ENCODE peak calls at places on chromosomes 12 and 14, in eight cellular contexts. One of them, this sample, is unnamed.

GRCh38 chr12:6042447-6042846 is 82.0 kb downstream of the VWF start:
- DNase-seq in GM04503: no peak
- DNase-seq in endodermal cell: no peak
- DNase-seq in activated CD4-positive, alpha-beta T cell treated with anti-CD3 and anti-CD28 coated beads, Interleukin-2, amount 10 ng/mL, durations not matched to agents 7 days and 5 days: no peak
- DNase-seq in Caco-2: no peak
- DNase-seq in MV-4-11: no peak
- DNase-seq in cortex of kidney: no peak
- DNase-seq in CD4-positive, CD25-positive, alpha-beta regulatory T cell: no peak
- DNase-seq in this sample: no peak

GRCh38 chr12:77685112-77685511 is 145.6 kb upstream of the NAV3 start:
- DNase-seq in GM04503: peak
- DNase-seq in endodermal cell: peak
- DNase-seq in activated CD4-positive, alpha-beta T cell treated with anti-CD3 and anti-CD28 coated beads, Interleukin-2, amount 10 ng/mL, durations not matched to agents 7 days and 5 days: peak
- DNase-seq in Caco-2: peak
- DNase-seq in MV-4-11: peak
- DNase-seq in cortex of kidney: no peak
- DNase-seq in CD4-positive, CD25-positive, alpha-beta regulatory T cell: peak
- DNase-seq in this sample: peak

GRCh38 chr14:77580964-77581505 is 35.4 kb downstream of the SPTLC2 start:
- DNase-seq in GM04503: no peak
- DNase-seq in endodermal cell: no peak
- DNase-seq in activated CD4-positive, alpha-beta T cell treated with anti-CD3 and anti-CD28 coated beads, Interleukin-2, amount 10 ng/mL, durations not matched to agents 7 days and 5 days: no peak
- DNase-seq in Caco-2: no peak
- DNase-seq in MV-4-11: no peak
- DNase-seq in cortex of kidney: no peak
- DNase-seq in CD4-positive, CD25-positive, alpha-beta regulatory T cell: peak
- DNase-seq in this sample: peak

GRCh38 chr12:13173537-13173936 is 23.0 kb upstream of the EMP1 start:
- DNase-seq in GM04503: peak
- DNase-seq in endodermal cell: peak
- DNase-seq in activated CD4-positive, alpha-beta T cell treated with anti-CD3 and anti-CD28 coated beads, Interleukin-2, amount 10 ng/mL, durations not matched to agents 7 days and 5 days: peak
- DNase-seq in Caco-2: no peak
- DNase-seq in MV-4-11: peak
- DNase-seq in cortex of kidney: no peak
- DNase-seq in CD4-positive, CD25-positive, alpha-beta regulatory T cell: peak
- DNase-seq in this sample: peak

GRCh38 chr12:103269962-103270361 is 225.8 kb downstream of the C12orf42 start:
- DNase-seq in GM04503: no peak
- DNase-seq in endodermal cell: no peak
- DNase-seq in activated CD4-positive, alpha-beta T cell treated with anti-CD3 and anti-CD28 coated beads, Interleukin-2, amount 10 ng/mL, durations not matched to agents 7 days and 5 days: no peak
- DNase-seq in Caco-2: no peak
- DNase-seq in MV-4-11: no peak
- DNase-seq in cortex of kidney: no peak
- DNase-seq in CD4-positive, CD25-positive, alpha-beta regulatory T cell: no peak
- DNase-seq in this sample: no peak

GRCh38 chr14:91041450-91041849 is 19.0 kb downstream of the RPS6KA5 start:
- DNase-seq in GM04503: no peak
- DNase-seq in endodermal cell: no peak
- DNase-seq in activated CD4-positive, alpha-beta T cell treated with anti-CD3 and anti-CD28 coated beads, Interleukin-2, amount 10 ng/mL, durations not matched to agents 7 days and 5 days: no peak
- DNase-seq in Caco-2: no peak
- DNase-seq in MV-4-11: no peak
- DNase-seq in cortex of kidney: no peak
- DNase-seq in CD4-positive, CD25-positive, alpha-beta regulatory T cell: no peak
- DNase-seq in this sample: no peak

GRCh38 chr12:117872521-117873169 is 96.1 kb downstream of the KSR2 start:
- DNase-seq in GM04503: peak
- DNase-seq in endodermal cell: no peak
- DNase-seq in activated CD4-positive, alpha-beta T cell treated with anti-CD3 and anti-CD28 coated beads, Interleukin-2, amount 10 ng/mL, durations not matched to agents 7 days and 5 days: no peak
- DNase-seq in Caco-2: no peak
- DNase-seq in MV-4-11: no peak
- DNase-seq in cortex of kidney: no peak
- DNase-seq in CD4-positive, CD25-positive, alpha-beta regulatory T cell: no peak
- DNase-seq in this sample: no peak

GRCh38 chr12:84397279-84397678 is 515.3 kb downstream of the SLC6A15 start:
- DNase-seq in GM04503: no peak
- DNase-seq in endodermal cell: no peak
- DNase-seq in activated CD4-positive, alpha-beta T cell treated with anti-CD3 and anti-CD28 coated beads, Interleukin-2, amount 10 ng/mL, durations not matched to agents 7 days and 5 days: no peak
- DNase-seq in Caco-2: no peak
- DNase-seq in MV-4-11: no peak
- DNase-seq in cortex of kidney: no peak
- DNase-seq in CD4-positive, CD25-positive, alpha-beta regulatory T cell: no peak
- DNase-seq in this sample: no peak

GRCh38 chr12:96425321-96425720 is 25.1 kb upstream of the CDK17 start:
- DNase-seq in GM04503: peak
- DNase-seq in endodermal cell: no peak
- DNase-seq in activated CD4-positive, alpha-beta T cell treated with anti-CD3 and anti-CD28 coated beads, Interleukin-2, amount 10 ng/mL, durations not matched to agents 7 days and 5 days: peak
- DNase-seq in Caco-2: no peak
- DNase-seq in MV-4-11: peak
- DNase-seq in cortex of kidney: no peak
- DNase-seq in CD4-positive, CD25-positive, alpha-beta regulatory T cell: peak
- DNase-seq in this sample: peak

GRCh38 chr12:58309806-58310205 is 368.4 kb downstream of the ATP23 start:
- DNase-seq in GM04503: no peak
- DNase-seq in endodermal cell: no peak
- DNase-seq in activated CD4-positive, alpha-beta T cell treated with anti-CD3 and anti-CD28 coated beads, Interleukin-2, amount 10 ng/mL, durations not matched to agents 7 days and 5 days: no peak
- DNase-seq in Caco-2: no peak
- DNase-seq in MV-4-11: no peak
- DNase-seq in cortex of kidney: no peak
- DNase-seq in CD4-positive, CD25-positive, alpha-beta regulatory T cell: no peak
- DNase-seq in this sample: no peak

GRCh38 chr12:18895540-18895939 is 157.6 kb downstream of the CAPZA3 start:
- DNase-seq in GM04503: no peak
- DNase-seq in endodermal cell: peak
- DNase-seq in activated CD4-positive, alpha-beta T cell treated with anti-CD3 and anti-CD28 coated beads, Interleukin-2, amount 10 ng/mL, durations not matched to agents 7 days and 5 days: no peak
- DNase-seq in Caco-2: no peak
- DNase-seq in MV-4-11: no peak
- DNase-seq in cortex of kidney: no peak
- DNase-seq in CD4-positive, CD25-positive, alpha-beta regulatory T cell: no peak
- DNase-seq in this sample: no peak

GRCh38 chr12:104737113-104737512 is 221.0 kb downstream of the SLC41A2 start:
- DNase-seq in GM04503: no peak
- DNase-seq in endodermal cell: no peak
- DNase-seq in activated CD4-positive, alpha-beta T cell treated with anti-CD3 and anti-CD28 coated beads, Interleukin-2, amount 10 ng/mL, durations not matched to agents 7 days and 5 days: no peak
- DNase-seq in Caco-2: no peak
- DNase-seq in MV-4-11: no peak
- DNase-seq in cortex of kidney: no peak
- DNase-seq in CD4-positive, CD25-positive, alpha-beta regulatory T cell: no peak
- DNase-seq in this sample: no peak

GRCh38 chr12:125120566-125120965 is 55.3 kb downstream of the AACS start:
- DNase-seq in GM04503: no peak
- DNase-seq in endodermal cell: no peak
- DNase-seq in activated CD4-positive, alpha-beta T cell treated with anti-CD3 and anti-CD28 coated beads, Interleukin-2, amount 10 ng/mL, durations not matched to agents 7 days and 5 days: no peak
- DNase-seq in Caco-2: no peak
- DNase-seq in MV-4-11: no peak
- DNase-seq in cortex of kidney: no peak
- DNase-seq in CD4-positive, CD25-positive, alpha-beta regulatory T cell: no peak
- DNase-seq in this sample: no peak

GRCh38 chr12:56836800-56837663 is 73.9 kb downstream of the HSD17B6 start:
- DNase-seq in GM04503: peak
- DNase-seq in endodermal cell: no peak
- DNase-seq in activated CD4-positive, alpha-beta T cell treated with anti-CD3 and anti-CD28 coated beads, Interleukin-2, amount 10 ng/mL, durations not matched to agents 7 days and 5 days: peak
- DNase-seq in Caco-2: no peak
- DNase-seq in MV-4-11: peak
- DNase-seq in cortex of kidney: no peak
- DNase-seq in CD4-positive, CD25-positive, alpha-beta regulatory T cell: peak
- DNase-seq in this sample: peak

GRCh38 chr12:16796168-16796567 is 190.2 kb upstream of the LMO3 start:
- DNase-seq in GM04503: no peak
- DNase-seq in endodermal cell: no peak
- DNase-seq in activated CD4-positive, alpha-beta T cell treated with anti-CD3 and anti-CD28 coated beads, Interleukin-2, amount 10 ng/mL, durations not matched to agents 7 days and 5 days: no peak
- DNase-seq in Caco-2: no peak
- DNase-seq in MV-4-11: no peak
- DNase-seq in cortex of kidney: no peak
- DNase-seq in CD4-positive, CD25-positive, alpha-beta regulatory T cell: no peak
- DNase-seq in this sample: no peak

GRCh38 chr12:8544295-8544694 is 3.6 kb upstream of the CLEC4E start:
- DNase-seq in GM04503: peak
- DNase-seq in endodermal cell: peak
- DNase-seq in activated CD4-positive, alpha-beta T cell treated with anti-CD3 and anti-CD28 coated beads, Interleukin-2, amount 10 ng/mL, durations not matched to agents 7 days and 5 days: peak
- DNase-seq in Caco-2: peak
- DNase-seq in MV-4-11: peak
- DNase-seq in cortex of kidney: no peak
- DNase-seq in CD4-positive, CD25-positive, alpha-beta regulatory T cell: peak
- DNase-seq in this sample: peak

GRCh38 chr14:69715725-69716482 is 51.0 kb upstream of the SRSF5 start:
- DNase-seq in GM04503: peak
- DNase-seq in endodermal cell: no peak
- DNase-seq in activated CD4-positive, alpha-beta T cell treated with anti-CD3 and anti-CD28 coated beads, Interleukin-2, amount 10 ng/mL, durations not matched to agents 7 days and 5 days: no peak
- DNase-seq in Caco-2: no peak
- DNase-seq in MV-4-11: no peak
- DNase-seq in cortex of kidney: no peak
- DNase-seq in CD4-positive, CD25-positive, alpha-beta regulatory T cell: no peak
- DNase-seq in this sample: peak

GRCh38 chr14:65257405-65257804 is 155.1 kb upstream of the MAX start:
- DNase-seq in GM04503: no peak
- DNase-seq in endodermal cell: no peak
- DNase-seq in activated CD4-positive, alpha-beta T cell treated with anti-CD3 and anti-CD28 coated beads, Interleukin-2, amount 10 ng/mL, durations not matched to agents 7 days and 5 days: no peak
- DNase-seq in Caco-2: no peak
- DNase-seq in MV-4-11: no peak
- DNase-seq in cortex of kidney: no peak
- DNase-seq in CD4-positive, CD25-positive, alpha-beta regulatory T cell: no peak
- DNase-seq in this sample: no peak

GRCh38 chr12:85569261-85569660 is 266.9 kb downstream of the RASSF9 start:
- DNase-seq in GM04503: no peak
- DNase-seq in endodermal cell: no peak
- DNase-seq in activated CD4-positive, alpha-beta T cell treated with anti-CD3 and anti-CD28 coated beads, Interleukin-2, amount 10 ng/mL, durations not matched to agents 7 days and 5 days: no peak
- DNase-seq in Caco-2: no peak
- DNase-seq in MV-4-11: no peak
- DNase-seq in cortex of kidney: no peak
- DNase-seq in CD4-positive, CD25-positive, alpha-beta regulatory T cell: no peak
- DNase-seq in this sample: no peak

GRCh38 chr14:64970776-64971451 is 1.2 kb downstream of the RAB15 start:
- DNase-seq in GM04503: no peak
- DNase-seq in endodermal cell: peak
- DNase-seq in activated CD4-positive, alpha-beta T cell treated with anti-CD3 and anti-CD28 coated beads, Interleukin-2, amount 10 ng/mL, durations not matched to agents 7 days and 5 days: no peak
- DNase-seq in Caco-2: peak
- DNase-seq in MV-4-11: no peak
- DNase-seq in cortex of kidney: no peak
- DNase-seq in CD4-positive, CD25-positive, alpha-beta regulatory T cell: no peak
- DNase-seq in this sample: no peak

GRCh38 chr14:80602931-80603330 is 338.6 kb downstream of the CEP128 start:
- DNase-seq in GM04503: no peak
- DNase-seq in endodermal cell: no peak
- DNase-seq in activated CD4-positive, alpha-beta T cell treated with anti-CD3 and anti-CD28 coated beads, Interleukin-2, amount 10 ng/mL, durations not matched to agents 7 days and 5 days: no peak
- DNase-seq in Caco-2: no peak
- DNase-seq in MV-4-11: no peak
- DNase-seq in cortex of kidney: no peak
- DNase-seq in CD4-positive, CD25-positive, alpha-beta regulatory T cell: no peak
- DNase-seq in this sample: no peak

GRCh38 chr14:24978862-24979724 is 70.9 kb downstream of the STXBP6 start:
- DNase-seq in GM04503: no peak
- DNase-seq in endodermal cell: no peak
- DNase-seq in activated CD4-positive, alpha-beta T cell treated with anti-CD3 and anti-CD28 coated beads, Interleukin-2, amount 10 ng/mL, durations not matched to agents 7 days and 5 days: no peak
- DNase-seq in Caco-2: peak
- DNase-seq in MV-4-11: no peak
- DNase-seq in cortex of kidney: no peak
- DNase-seq in CD4-positive, CD25-positive, alpha-beta regulatory T cell: no peak
- DNase-seq in this sample: no peak

GRCh38 chr12:80441921-80442320 is 2.1 kb upstream of the PTPRQ start:
- DNase-seq in GM04503: peak
- DNase-seq in endodermal cell: no peak
- DNase-seq in activated CD4-positive, alpha-beta T cell treated with anti-CD3 and anti-CD28 coated beads, Interleukin-2, amount 10 ng/mL, durations not matched to agents 7 days and 5 days: no peak
- DNase-seq in Caco-2: no peak
- DNase-seq in MV-4-11: no peak
- DNase-seq in cortex of kidney: no peak
- DNase-seq in CD4-positive, CD25-positive, alpha-beta regulatory T cell: no peak
- DNase-seq in this sample: peak

GRCh38 chr12:74985986-74986319 is 223.7 kb downstream of the KCNC2 start:
- DNase-seq in GM04503: no peak
- DNase-seq in endodermal cell: peak
- DNase-seq in activated CD4-positive, alpha-beta T cell treated with anti-CD3 and anti-CD28 coated beads, Interleukin-2, amount 10 ng/mL, durations not matched to agents 7 days and 5 days: no peak
- DNase-seq in Caco-2: no peak
- DNase-seq in MV-4-11: no peak
- DNase-seq in cortex of kidney: no peak
- DNase-seq in CD4-positive, CD25-positive, alpha-beta regulatory T cell: no peak
- DNase-seq in this sample: no peak

GRCh38 chr14:88516742-88517418 is 37.9 kb downstream of the PTPN21 start:
- DNase-seq in GM04503: no peak
- DNase-seq in endodermal cell: no peak
- DNase-seq in activated CD4-positive, alpha-beta T cell treated with anti-CD3 and anti-CD28 coated beads, Interleukin-2, amount 10 ng/mL, durations not matched to agents 7 days and 5 days: no peak
- DNase-seq in Caco-2: peak
- DNase-seq in MV-4-11: no peak
- DNase-seq in cortex of kidney: no peak
- DNase-seq in CD4-positive, CD25-positive, alpha-beta regulatory T cell: peak
- DNase-seq in this sample: no peak

GRCh38 chr12:71046215-71046614 is 111.6 kb downstream of the TSPAN8 start:
- DNase-seq in GM04503: peak
- DNase-seq in endodermal cell: no peak
- DNase-seq in activated CD4-positive, alpha-beta T cell treated with anti-CD3 and anti-CD28 coated beads, Interleukin-2, amount 10 ng/mL, durations not matched to agents 7 days and 5 days: no peak
- DNase-seq in Caco-2: no peak
- DNase-seq in MV-4-11: no peak
- DNase-seq in cortex of kidney: no peak
- DNase-seq in CD4-positive, CD25-positive, alpha-beta regulatory T cell: no peak
- DNase-seq in this sample: peak

GRCh38 chr12:124457287-124458219 is 109.9 kb downstream of the NCOR2 start:
- DNase-seq in GM04503: peak
- DNase-seq in endodermal cell: no peak
- DNase-seq in activated CD4-positive, alpha-beta T cell treated with anti-CD3 and anti-CD28 coated beads, Interleukin-2, amount 10 ng/mL, durations not matched to agents 7 days and 5 days: peak
- DNase-seq in Caco-2: no peak
- DNase-seq in MV-4-11: peak
- DNase-seq in cortex of kidney: no peak
- DNase-seq in CD4-positive, CD25-positive, alpha-beta regulatory T cell: peak
- DNase-seq in this sample: no peak

GRCh38 chr12:48446372-48446771 is 26.0 kb upstream of the ANP32D start:
- DNase-seq in GM04503: no peak
- DNase-seq in endodermal cell: peak
- DNase-seq in activated CD4-positive, alpha-beta T cell treated with anti-CD3 and anti-CD28 coated beads, Interleukin-2, amount 10 ng/mL, durations not matched to agents 7 days and 5 days: no peak
- DNase-seq in Caco-2: no peak
- DNase-seq in MV-4-11: peak
- DNase-seq in cortex of kidney: no peak
- DNase-seq in CD4-positive, CD25-positive, alpha-beta regulatory T cell: no peak
- DNase-seq in this sample: no peak

GRCh38 chr14:99971929-99972747 is 93.1 kb upstream of the EVL start:
- DNase-seq in GM04503: no peak
- DNase-seq in endodermal cell: peak
- DNase-seq in activated CD4-positive, alpha-beta T cell treated with anti-CD3 and anti-CD28 coated beads, Interleukin-2, amount 10 ng/mL, durations not matched to agents 7 days and 5 days: peak
- DNase-seq in Caco-2: no peak
- DNase-seq in MV-4-11: no peak
- DNase-seq in cortex of kidney: no peak
- DNase-seq in CD4-positive, CD25-positive, alpha-beta regulatory T cell: peak
- DNase-seq in this sample: no peak

GRCh38 chr14:36365766-36366165 is 45.3 kb upstream of the MBIP start:
- DNase-seq in GM04503: no peak
- DNase-seq in endodermal cell: no peak
- DNase-seq in activated CD4-positive, alpha-beta T cell treated with anti-CD3 and anti-CD28 coated beads, Interleukin-2, amount 10 ng/mL, durations not matched to agents 7 days and 5 days: no peak
- DNase-seq in Caco-2: no peak
- DNase-seq in MV-4-11: no peak
- DNase-seq in cortex of kidney: no peak
- DNase-seq in CD4-positive, CD25-positive, alpha-beta regulatory T cell: no peak
- DNase-seq in this sample: no peak

GRCh38 chr12:630656-631632 is 32.3 kb downstream of the NINJ2 start:
- DNase-seq in GM04503: no peak
- DNase-seq in endodermal cell: peak
- DNase-seq in activated CD4-positive, alpha-beta T cell treated with anti-CD3 and anti-CD28 coated beads, Interleukin-2, amount 10 ng/mL, durations not matched to agents 7 days and 5 days: peak
- DNase-seq in Caco-2: no peak
- DNase-seq in MV-4-11: peak
- DNase-seq in cortex of kidney: no peak
- DNase-seq in CD4-positive, CD25-positive, alpha-beta regulatory T cell: peak
- DNase-seq in this sample: no peak

GRCh38 chr12:6180300-6181051 is 19.7 kb upstream of the CD9 start:
- DNase-seq in GM04503: no peak
- DNase-seq in endodermal cell: peak
- DNase-seq in activated CD4-positive, alpha-beta T cell treated with anti-CD3 and anti-CD28 coated beads, Interleukin-2, amount 10 ng/mL, durations not matched to agents 7 days and 5 days: no peak
- DNase-seq in Caco-2: no peak
- DNase-seq in MV-4-11: no peak
- DNase-seq in cortex of kidney: no peak
- DNase-seq in CD4-positive, CD25-positive, alpha-beta regulatory T cell: no peak
- DNase-seq in this sample: no peak

GRCh38 chr12:62834971-62835547 is 99.9 kb downstream of the PPM1H start:
- DNase-seq in GM04503: no peak
- DNase-seq in endodermal cell: no peak
- DNase-seq in activated CD4-positive, alpha-beta T cell treated with anti-CD3 and anti-CD28 coated beads, Interleukin-2, amount 10 ng/mL, durations not matched to agents 7 days and 5 days: no peak
- DNase-seq in Caco-2: no peak
- DNase-seq in MV-4-11: peak
- DNase-seq in cortex of kidney: no peak
- DNase-seq in CD4-positive, CD25-positive, alpha-beta regulatory T cell: no peak
- DNase-seq in this sample: no peak

GRCh38 chr14:97395068-97395467 is 597.9 kb downstream of the VRK1 start:
- DNase-seq in GM04503: no peak
- DNase-seq in endodermal cell: no peak
- DNase-seq in activated CD4-positive, alpha-beta T cell treated with anti-CD3 and anti-CD28 coated beads, Interleukin-2, amount 10 ng/mL, durations not matched to agents 7 days and 5 days: no peak
- DNase-seq in Caco-2: no peak
- DNase-seq in MV-4-11: no peak
- DNase-seq in cortex of kidney: no peak
- DNase-seq in CD4-positive, CD25-positive, alpha-beta regulatory T cell: no peak
- DNase-seq in this sample: no peak